ENCODE peak calls at places on chromosome 11, in ten cellular contexts. V, M, S, Q, D, G, F, T, W and U are unnamed samples.

GRCh38 chr11:116557261-116557660 is 215.5 kb downstream of the BUD13 start:
- DNase-seq in V (no peak), M (no peak), S (no peak), Q (no peak), D (no peak), G (no peak), F (no peak), T (no peak), W (no peak), U (no peak)

GRCh38 chr11:10633261-10633660 is 60.3 kb downstream of the IRAG1 start:
- DNase-seq in V (no peak), M (no peak), S (no peak), Q (no peak), D (no peak), G (no peak), F (no peak), T (no peak), W (no peak), U (no peak)

GRCh38 chr11:93542753-93543246 is 391 bp downstream of the SMCO4 start:
- DNase-seq in V (peak), M (no peak), S (no peak), Q (peak), D (no peak), G (no peak), F (peak), T (no peak), W (no peak), U (no peak)

GRCh38 chr11:75325713-75326438 is 25.6 kb downstream of the ARRB1 start:
- DNase-seq in V (peak), M (peak), S (no peak), Q (peak), D (peak), G (no peak), F (no peak), T (peak), W (peak), U (no peak)

GRCh38 chr11:111120221-111120620 is 125.3 kb upstream of the POU2AF2 start:
- DNase-seq in V (no peak), M (no peak), S (no peak), Q (no peak), D (no peak), G (no peak), F (no peak), T (no peak), W (no peak), U (no peak)

GRCh38 chr11:78061088-78061920 is 2.4 kb upstream of the THRSP start:
- DNase-seq in V (peak), M (no peak), S (no peak), Q (no peak), D (no peak), G (no peak), F (no peak), T (no peak), W (no peak), U (no peak)

GRCh38 chr11:34192481-34193401 is 87.3 kb downstream of the NAT10 start:
- DNase-seq in V (peak), M (peak), S (peak), Q (peak), D (peak), G (no peak), F (no peak), T (no peak), W (peak), U (no peak)

GRCh38 chr11:32386770-32387377 is 48.5 kb downstream of the WT1 start:
- DNase-seq in V (no peak), M (no peak), S (no peak), Q (peak), D (no peak), G (no peak), F (no peak), T (no peak), W (no peak), U (no peak)

GRCh38 chr11:1546536-1547466 is 25.3 kb downstream of the DUSP8 start:
- DNase-seq in V (peak), M (peak), S (peak), Q (peak), D (no peak), G (peak), F (peak), T (peak), W (no peak), U (no peak)